ENCODE peak calls at places on chromosomes 13 and 19, in eight cellular contexts. One of them, this sample, is unnamed.

GRCh38 chr19:48090281-48090802 is 20.3 kb downstream of the PLA2G4C start:
- DNase-seq in bronchial epithelial cell: no peak
- DNase-seq in progenitor cell of endocrine pancreas: no peak
- DNase-seq in ovary: no peak
- DNase-seq in B cell: no peak
- DNase-seq in GM12865: no peak
- DNase-seq in OCI-LY7: no peak
- DNase-seq in GM06990: no peak
- DNase-seq in this sample: no peak

GRCh38 chr19:48715276-48715675 is 4.2 kb downstream of the MAMSTR start:
- DNase-seq in bronchial epithelial cell: no peak
- DNase-seq in progenitor cell of endocrine pancreas: no peak
- DNase-seq in ovary: peak; percentile 58
- DNase-seq in B cell: no peak
- DNase-seq in GM12865: no peak
- DNase-seq in OCI-LY7: no peak
- DNase-seq in GM06990: no peak
- DNase-seq in this sample: no peak

GRCh38 chr13:27775943-27776342 is 16.3 kb upstream of the GSX1 start:
- DNase-seq in bronchial epithelial cell: no peak
- DNase-seq in progenitor cell of endocrine pancreas: no peak
- DNase-seq in ovary: no peak
- DNase-seq in B cell: no peak
- DNase-seq in GM12865: no peak
- DNase-seq in OCI-LY7: no peak
- DNase-seq in GM06990: no peak
- DNase-seq in this sample: no peak

GRCh38 chr19:14979136-14979497 is 547 bp downstream of the SLC1A6 start:
- DNase-seq in bronchial epithelial cell: no peak
- DNase-seq in progenitor cell of endocrine pancreas: no peak
- DNase-seq in ovary: no peak
- DNase-seq in B cell: no peak
- DNase-seq in GM12865: no peak
- DNase-seq in OCI-LY7: no peak
- DNase-seq in GM06990: no peak
- DNase-seq in this sample: no peak

GRCh38 chr13:20442798-20443381 is 82.8 kb downstream of the CRYL1 start:
- DNase-seq in bronchial epithelial cell: no peak
- DNase-seq in progenitor cell of endocrine pancreas: no peak
- DNase-seq in ovary: no peak
- DNase-seq in B cell: no peak
- DNase-seq in GM12865: no peak
- DNase-seq in OCI-LY7: no peak
- DNase-seq in GM06990: no peak
- DNase-seq in this sample: no peak

GRCh38 chr19:35596366-35596999 is 10.5 kb downstream of the PMIS2 start:
- DNase-seq in bronchial epithelial cell: no peak
- DNase-seq in progenitor cell of endocrine pancreas: no peak
- DNase-seq in ovary: no peak
- DNase-seq in B cell: no peak
- DNase-seq in GM12865: peak; percentile 87
- DNase-seq in OCI-LY7: peak; percentile 36
- DNase-seq in GM06990: peak; percentile 59
- DNase-seq in this sample: peak; percentile 80

GRCh38 chr13:50635504-50635903 is 208.0 kb downstream of the DLEU7 start:
- DNase-seq in bronchial epithelial cell: no peak
- DNase-seq in progenitor cell of endocrine pancreas: no peak
- DNase-seq in ovary: no peak
- DNase-seq in B cell: peak; percentile 70
- DNase-seq in GM12865: peak; percentile 42
- DNase-seq in OCI-LY7: peak; percentile 18
- DNase-seq in GM06990: no peak
- DNase-seq in this sample: peak; percentile 28

GRCh38 chr13:114002009-114002544 is 28.2 kb upstream of the C13orf46 start:
- DNase-seq in bronchial epithelial cell: no peak
- DNase-seq in progenitor cell of endocrine pancreas: no peak
- DNase-seq in ovary: no peak
- DNase-seq in B cell: no peak
- DNase-seq in GM12865: no peak
- DNase-seq in OCI-LY7: no peak
- DNase-seq in GM06990: no peak
- DNase-seq in this sample: no peak

GRCh38 chr19:55447421-55448174 is 4.5 kb upstream of the SHISA7 start:
- DNase-seq in bronchial epithelial cell: peak; percentile 50
- DNase-seq in progenitor cell of endocrine pancreas: no peak
- DNase-seq in ovary: no peak
- DNase-seq in B cell: peak; percentile 30
- DNase-seq in GM12865: no peak
- DNase-seq in OCI-LY7: no peak
- DNase-seq in GM06990: no peak
- DNase-seq in this sample: no peak

GRCh38 chr13:29428992-29429315 is 166.5 kb downstream of the SLC7A1 start:
- DNase-seq in bronchial epithelial cell: no peak
- DNase-seq in progenitor cell of endocrine pancreas: no peak
- DNase-seq in ovary: no peak
- DNase-seq in B cell: no peak
- DNase-seq in GM12865: no peak
- DNase-seq in OCI-LY7: no peak
- DNase-seq in GM06990: no peak
- DNase-seq in this sample: no peak

GRCh38 chr13:21826214-21827015 is 155.5 kb downstream of the FGF9 start:
- DNase-seq in bronchial epithelial cell: no peak
- DNase-seq in progenitor cell of endocrine pancreas: no peak
- DNase-seq in ovary: no peak
- DNase-seq in B cell: no peak
- DNase-seq in GM12865: no peak
- DNase-seq in OCI-LY7: no peak
- DNase-seq in GM06990: no peak
- DNase-seq in this sample: no peak

GRCh38 chr13:63901630-63902029 is 2486.0 kb upstream of the PCDH20 start:
- DNase-seq in bronchial epithelial cell: no peak
- DNase-seq in progenitor cell of endocrine pancreas: no peak
- DNase-seq in ovary: no peak
- DNase-seq in B cell: no peak
- DNase-seq in GM12865: no peak
- DNase-seq in OCI-LY7: no peak
- DNase-seq in GM06990: no peak
- DNase-seq in this sample: no peak

GRCh38 chr13:33927315-33927714 is 109.4 kb downstream of the RFC3 start:
- DNase-seq in bronchial epithelial cell: peak; percentile 20
- DNase-seq in progenitor cell of endocrine pancreas: no peak
- DNase-seq in ovary: no peak
- DNase-seq in B cell: no peak
- DNase-seq in GM12865: no peak
- DNase-seq in OCI-LY7: no peak
- DNase-seq in GM06990: no peak
- DNase-seq in this sample: no peak

GRCh38 chr13:75405976-75406703 is 75.8 kb downstream of the TBC1D4 start:
- DNase-seq in bronchial epithelial cell: no peak
- DNase-seq in progenitor cell of endocrine pancreas: no peak
- DNase-seq in ovary: no peak
- DNase-seq in B cell: no peak
- DNase-seq in GM12865: no peak
- DNase-seq in OCI-LY7: no peak
- DNase-seq in GM06990: no peak
- DNase-seq in this sample: no peak

GRCh38 chr19:56748443-56748842 is 76.9 kb upstream of the ZNF835 start:
- DNase-seq in bronchial epithelial cell: peak; percentile 4
- DNase-seq in progenitor cell of endocrine pancreas: no peak
- DNase-seq in ovary: no peak
- DNase-seq in B cell: no peak
- DNase-seq in GM12865: no peak
- DNase-seq in OCI-LY7: peak; percentile 11
- DNase-seq in GM06990: no peak
- DNase-seq in this sample: no peak

GRCh38 chr19:55638864-55639359 is 1.9 kb upstream of the ZNF580 start:
- DNase-seq in bronchial epithelial cell: no peak
- DNase-seq in progenitor cell of endocrine pancreas: no peak
- DNase-seq in ovary: no peak
- DNase-seq in B cell: peak; percentile 61
- DNase-seq in GM12865: peak; percentile 78
- DNase-seq in OCI-LY7: peak; percentile 88
- DNase-seq in GM06990: no peak
- DNase-seq in this sample: no peak

GRCh38 chr13:113158946-113159345 is 498 bp downstream of the PROZ start:
- DNase-seq in bronchial epithelial cell: no peak
- DNase-seq in progenitor cell of endocrine pancreas: no peak
- DNase-seq in ovary: no peak
- DNase-seq in B cell: no peak
- DNase-seq in GM12865: no peak
- DNase-seq in OCI-LY7: no peak
- DNase-seq in GM06990: no peak
- DNase-seq in this sample: no peak

GRCh38 chr13:105202384-105202783 is 1333.1 kb downstream of the EFNB2 start:
- DNase-seq in bronchial epithelial cell: peak; percentile 40
- DNase-seq in progenitor cell of endocrine pancreas: no peak
- DNase-seq in ovary: no peak
- DNase-seq in B cell: no peak
- DNase-seq in GM12865: peak; percentile 35
- DNase-seq in OCI-LY7: no peak
- DNase-seq in GM06990: no peak
- DNase-seq in this sample: no peak
- TF ChIP-seq CTCF in bronchial epithelial cell: peak; percentile 54
- TF ChIP-seq CTCF in progenitor cell of endocrine pancreas: peak; percentile 68
- TF ChIP-seq CTCF in ovary: no peak
- TF ChIP-seq CTCF in B cell: no peak
- TF ChIP-seq CTCF in GM12865: peak; percentile 48
- TF ChIP-seq CTCF in OCI-LY7: peak; percentile 29
- TF ChIP-seq CTCF in GM06990: peak; percentile 63
- TF ChIP-seq CTCF in this sample: peak; percentile 22

DNA sequence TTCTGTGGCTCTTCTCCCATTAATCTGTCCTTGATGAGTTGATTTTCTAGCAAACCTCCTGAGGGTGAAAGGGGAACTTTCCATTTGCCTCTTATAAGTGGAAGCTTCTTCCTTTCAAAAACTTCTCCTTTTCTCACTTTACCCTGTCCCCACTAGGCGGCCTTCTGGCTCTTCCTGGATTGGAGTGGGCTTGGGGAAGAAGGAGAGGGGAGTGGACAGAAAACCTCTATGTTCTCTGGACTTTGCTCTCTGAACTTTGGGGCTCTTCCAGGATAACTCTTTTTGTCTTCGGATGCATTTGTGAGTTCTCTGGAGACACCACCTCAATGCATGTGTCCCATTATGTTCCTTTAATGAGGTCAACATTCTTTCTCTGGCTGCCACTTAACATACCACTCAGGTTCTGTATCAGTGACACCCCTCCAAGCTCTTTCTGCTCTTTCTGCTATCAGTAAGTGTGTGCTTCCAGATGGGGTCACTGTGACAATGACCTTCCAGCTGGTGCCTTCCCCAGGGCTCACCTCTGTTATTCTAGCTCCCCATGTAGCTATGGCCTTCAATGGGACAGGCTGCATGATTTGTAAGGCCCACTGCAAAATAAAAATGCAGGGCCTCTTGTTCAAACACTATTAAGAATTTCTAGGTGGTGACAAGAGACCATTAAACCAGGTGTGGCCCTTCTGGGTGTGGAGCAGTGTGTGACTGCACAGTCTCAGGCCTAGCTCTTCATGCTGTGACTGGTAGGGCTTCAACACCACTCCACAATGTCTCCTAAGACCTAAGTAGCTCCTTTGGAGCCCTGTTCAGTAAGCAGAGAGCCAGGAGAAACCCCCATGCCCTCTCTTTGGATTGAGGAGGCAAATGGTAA is 389.2 kb downstream of the EFNB2 start:
- DNase-seq in bronchial epithelial cell: no peak
- DNase-seq in progenitor cell of endocrine pancreas: no peak
- DNase-seq in ovary: no peak
- DNase-seq in B cell: no peak
- DNase-seq in GM12865: no peak
- DNase-seq in OCI-LY7: no peak
- DNase-seq in GM06990: no peak
- DNase-seq in this sample: no peak
- TF ChIP-seq CTCF in bronchial epithelial cell: no peak
- TF ChIP-seq CTCF in progenitor cell of endocrine pancreas: peak; percentile 15
- TF ChIP-seq CTCF in ovary: no peak
- TF ChIP-seq CTCF in B cell: no peak
- TF ChIP-seq CTCF in GM12865: no peak
- TF ChIP-seq CTCF in OCI-LY7: no peak
- TF ChIP-seq CTCF in GM06990: no peak
- TF ChIP-seq CTCF in this sample: no peak

GRCh38 chr19:6470173-6470572 is 6.1 kb downstream of the CRB3 start:
- DNase-seq in bronchial epithelial cell: no peak
- DNase-seq in progenitor cell of endocrine pancreas: no peak
- DNase-seq in ovary: no peak
- DNase-seq in B cell: no peak
- DNase-seq in GM12865: no peak
- DNase-seq in OCI-LY7: no peak
- DNase-seq in GM06990: no peak
- DNase-seq in this sample: no peak
- TF ChIP-seq CTCF in bronchial epithelial cell: no peak
- TF ChIP-seq CTCF in progenitor cell of endocrine pancreas: no peak
- TF ChIP-seq CTCF in ovary: no peak
- TF ChIP-seq CTCF in B cell: no peak
- TF ChIP-seq CTCF in GM12865: no peak
- TF ChIP-seq CTCF in OCI-LY7: no peak
- TF ChIP-seq CTCF in GM06990: no peak
- TF ChIP-seq CTCF in this sample: no peak

GRCh38 chr19:1650627-1651009 is 1.8 kb downstream of the TCF3 start:
- DNase-seq in bronchial epithelial cell: no peak
- DNase-seq in progenitor cell of endocrine pancreas: no peak
- DNase-seq in ovary: no peak
- DNase-seq in B cell: no peak
- DNase-seq in GM12865: peak; percentile 68
- DNase-seq in OCI-LY7: peak; percentile 71
- DNase-seq in GM06990: no peak
- DNase-seq in this sample: no peak
- TF ChIP-seq CTCF in bronchial epithelial cell: no peak
- TF ChIP-seq CTCF in progenitor cell of endocrine pancreas: no peak
- TF ChIP-seq CTCF in ovary: no peak
- TF ChIP-seq CTCF in B cell: peak; percentile 27
- TF ChIP-seq CTCF in GM12865: peak; percentile 12
- TF ChIP-seq CTCF in OCI-LY7: peak; percentile 50
- TF ChIP-seq CTCF in GM06990: peak; percentile 36
- TF ChIP-seq CTCF in this sample: no peak

GRCh38 chr19:6018786-6019185 is 40.8 kb upstream of the RANBP3 start:
- DNase-seq in bronchial epithelial cell: no peak
- DNase-seq in progenitor cell of endocrine pancreas: no peak
- DNase-seq in ovary: no peak
- DNase-seq in B cell: no peak
- DNase-seq in GM12865: peak; percentile 9
- DNase-seq in OCI-LY7: peak; percentile 54
- DNase-seq in GM06990: no peak
- DNase-seq in this sample: no peak
- TF ChIP-seq CTCF in bronchial epithelial cell: peak; percentile 6
- TF ChIP-seq CTCF in progenitor cell of endocrine pancreas: peak; percentile 37
- TF ChIP-seq CTCF in ovary: no peak
- TF ChIP-seq CTCF in B cell: no peak
- TF ChIP-seq CTCF in GM12865: peak; percentile 21
- TF ChIP-seq CTCF in OCI-LY7: peak; percentile 76
- TF ChIP-seq CTCF in GM06990: peak; percentile 18
- TF ChIP-seq CTCF in this sample: no peak

GRCh38 chr13:110507678-110508381 is 53.7 kb downstream of the RAB20 start:
- DNase-seq in bronchial epithelial cell: peak; percentile 6
- DNase-seq in progenitor cell of endocrine pancreas: no peak
- DNase-seq in ovary: no peak
- DNase-seq in B cell: no peak
- DNase-seq in GM12865: no peak
- DNase-seq in OCI-LY7: no peak
- DNase-seq in GM06990: no peak
- DNase-seq in this sample: no peak
- TF ChIP-seq CTCF in bronchial epithelial cell: peak; percentile 56
- TF ChIP-seq CTCF in progenitor cell of endocrine pancreas: no peak
- TF ChIP-seq CTCF in ovary: no peak
- TF ChIP-seq CTCF in B cell: no peak
- TF ChIP-seq CTCF in GM12865: no peak
- TF ChIP-seq CTCF in OCI-LY7: no peak
- TF ChIP-seq CTCF in GM06990: no peak
- TF ChIP-seq CTCF in this sample: no peak